ENCODE peak calls at places on chromosomes 16 and 17, in six cellular contexts. G, V, A, K, E and X are unnamed samples.

GRCh38 chr17:419073-419735 is 66.6 kb upstream of the RPH3AL start:
- DNase-seq in G (no peak), K (no peak), V (no peak), A (no peak), E (no peak), X (no peak)

GRCh38 chr17:4043862-4044261 is 79.6 kb upstream of the ATP2A3 start:
- DNase-seq in K (no peak), A (no peak), G (no peak), V (no peak), E (no peak), X (no peak)

GRCh38 chr17:45225964-45226530 is 4.4 kb downstream of the FMNL1 start:
- DNase-seq in E (no peak), G (no peak), K (no peak), V (peak; percentile 90), A (no peak), X (peak; percentile 0)

GRCh38 chr16:84502581-84502980 is 1.9 kb downstream of the MEAK7 start:
- DNase-seq in K (no peak), E (peak; percentile 18), A (no peak), V (no peak), G (no peak), X (no peak)

GRCh38 chr17:61597606-61598005 is 6.6 kb upstream of the NACA2 start:
- DNase-seq in K (no peak), E (no peak), A (no peak), G (no peak), V (no peak), X (no peak)

GRCh38 chr16:84446596-84447392 is 57.7 kb downstream of the MEAK7 start:
- DNase-seq in K (no peak), G (no peak), A (no peak), V (no peak), E (peak; percentile 16), X (no peak)

GRCh38 chr17:48307814-48308411 is 122.1 kb downstream of the SKAP1 start:
- DNase-seq in V (peak; percentile 41), E (peak; percentile 76), G (peak; percentile 68), A (peak; percentile 66), K (peak; percentile 12), X (peak; percentile 77)

GRCh38 chr17:45577571-45578279 is 87.2 kb upstream of the PLEKHM1 start:
- DNase-seq in A (no peak), V (no peak), G (no peak), K (no peak), E (no peak), X (no peak)